ENCODE peak calls at places on chromosomes 11 and 22, in seven cellular contexts. I is ascending aorta, G is IMR-90, C is pancreas, D is A549, N is body of pancreas, S is AG09309. K is an unnamed sample.
A peak's percentile ranks its signal among the peaks of the same experiment; 100 is the strongest.

GRCh38 chr11:60859616-60860250 is 4.0 kb upstream of the PTGDR2 start:
- DNase-seq in S (no peak), C (no peak), D (no peak), N (no peak), G (no peak), I (no peak), K (no peak)

GRCh38 chr11:1121343-1122331 is 36.1 kb upstream of the MUC5AC start:
- DNase-seq in N (no peak), C (no peak), S (no peak), G (peak; percentile 17), I (no peak), D (peak; percentile 20), K (peak; percentile 3)

GRCh38 chr11:107791343-107792048 is 67.1 kb downstream of the SLC35F2 start:
- DNase-seq in C (no peak), G (no peak), I (no peak), D (no peak), N (no peak), S (no peak), K (no peak)

GRCh38 chr11:80417681-80418080 is 976.9 kb upstream of the TENM4 start:
- DNase-seq in N (no peak), D (no peak), I (no peak), C (no peak), S (no peak), G (no peak), K (peak; percentile 7)

GRCh38 chr11:63858628-63859550 is 20.0 kb downstream of the MARK2 start:
- DNase-seq in I (peak; percentile 27), C (no peak), S (no peak), N (no peak), G (peak; percentile 90), D (no peak), K (peak; percentile 82)

GRCh38 chr11:78336877-78337553 is 80.6 kb downstream of the GAB2 start:
- DNase-seq in S (no peak), D (no peak), N (no peak), I (no peak), C (no peak), G (no peak), K (no peak)

GRCh38 chr11:16352707-16353106 is 3.6 kb downstream of the SOX6 start:
- DNase-seq in C (no peak), S (no peak), G (no peak), N (no peak), D (no peak), I (no peak), K (no peak)

GRCh38 chr11:17476317-17477083 is at the start of gene ABCC8:
- DNase-seq in G (no peak), N (no peak), S (no peak), C (no peak), I (no peak), D (no peak), K (no peak)

GRCh38 chr11:132125855-132126841 is 755.7 kb downstream of the NTM start:
- DNase-seq in C (peak; percentile 2), S (no peak), I (no peak), D (no peak), N (no peak), G (peak; percentile 26), K (peak; percentile 33)

GRCh38 chr22:33984741-33985287 is 64.5 kb upstream of the LARGE1 start:
- DNase-seq in G (no peak), N (no peak), I (no peak), D (no peak), S (no peak), C (no peak), K (no peak)

GRCh38 chr22:19816372-19817119 is 38.1 kb downstream of the GNB1L start:
- DNase-seq in N (no peak), D (no peak), G (no peak), C (no peak), I (no peak), S (no peak), K (no peak)

GRCh38 chr22:38347944-38348750 is 30.9 kb upstream of the CSNK1E start:
- DNase-seq in I (no peak), N (no peak), C (no peak), D (no peak), S (no peak), G (peak; percentile 29), K (peak; percentile 42)

GRCh38 chr11:121520243-121521144 is 67.7 kb upstream of the SORL1-AS1 start:
- DNase-seq in C (no peak), S (peak; percentile 39), G (peak; percentile 89), D (no peak), I (no peak), N (no peak), K (peak; percentile 92)

GRCh38 chr22:19478086-19478392 is 954 bp downstream of the UFD1 start:
- DNase-seq in D (no peak), C (no peak), S (no peak), I (no peak), G (no peak), N (no peak), K (no peak)

GRCh38 chr22:19648419-19648929 is 65.8 kb upstream of the SEPTIN5 start:
- DNase-seq in D (no peak), N (no peak), S (no peak), C (no peak), I (no peak), G (no peak), K (no peak)

GRCh38 chr22:30253205-30253852 is 6.8 kb upstream of the LIF start:
- DNase-seq in G (peak; percentile 83), D (peak; percentile 62), S (no peak), C (peak; percentile 66), N (peak; percentile 60), I (no peak), K (peak; percentile 47)

GRCh38 chr11:119706887-119707286 is 22.1 kb downstream of the NECTIN1 start:
- DNase-seq in I (no peak), C (no peak), D (peak; percentile 11), S (no peak), G (no peak), N (no peak), K (no peak)

GRCh38 chr11:96324912-96325311 is 18.1 kb downstream of the MAML2 start:
- DNase-seq in S (no peak), D (no peak), N (no peak), G (peak; percentile 83), C (no peak), I (no peak), K (peak; percentile 64)

GRCh38 chr11:34600339-34601084 is 20.4 kb upstream of the EHF start:
- DNase-seq in S (no peak), I (no peak), N (peak; percentile 74), C (peak; percentile 82), G (peak; percentile 8), D (peak; percentile 84), K (no peak)

GRCh38 chr11:45920531-45921477 is 1.7 kb upstream of the LARGE2 start:
- DNase-seq in I (no peak), C (peak; percentile 8), G (no peak), D (no peak), N (peak; percentile 10), S (no peak), K (no peak)
- H3K4me3 ChIP-seq in I (no peak overlapping the region), C (no peak overlapping the region), G (no peak overlapping the region), D (no peak overlapping the region), N (no peak overlapping the region), S (no peak overlapping the region), K (no peak overlapping the region)

GRCh38 chr11:3052109-3052479 is 5.1 kb downstream of the CARS1 start:
- DNase-seq in G (no peak), N (no peak), S (no peak), C (no peak), I (no peak), D (no peak), K (no peak)

GRCh38 chr11:3050386-3051325 is 6.6 kb downstream of the CARS1 start:
- DNase-seq in D (no peak), I (no peak), C (no peak), G (no peak), S (no peak), N (no peak), K (no peak)

GRCh38 chr11:3047637-3048036 is 9.6 kb downstream of the CARS1 start:
- DNase-seq in G (no peak), D (no peak), I (no peak), N (no peak), C (no peak), S (no peak), K (no peak)

GRCh38 chr11:3051435-3052108 is 5.7 kb downstream of the CARS1 start:
- DNase-seq in I (no peak), G (no peak), N (no peak), C (no peak), D (no peak), S (no peak), K (no peak)

GRCh38 chr11:3049430-3050243 is 7.6 kb downstream of the CARS1 start:
- DNase-seq in S (peak; percentile 92), N (peak; percentile 58), I (peak; percentile 57), C (peak; percentile 67), G (peak; percentile 98), D (peak; percentile 90), K (peak; percentile 96)
- TF ChIP-seq CTCF in S (peak; percentile 64), N (no peak), I (peak; percentile 43), C (no peak), G (peak; percentile 72), D (peak; percentile 16), K (peak; percentile 36)

DNA sequence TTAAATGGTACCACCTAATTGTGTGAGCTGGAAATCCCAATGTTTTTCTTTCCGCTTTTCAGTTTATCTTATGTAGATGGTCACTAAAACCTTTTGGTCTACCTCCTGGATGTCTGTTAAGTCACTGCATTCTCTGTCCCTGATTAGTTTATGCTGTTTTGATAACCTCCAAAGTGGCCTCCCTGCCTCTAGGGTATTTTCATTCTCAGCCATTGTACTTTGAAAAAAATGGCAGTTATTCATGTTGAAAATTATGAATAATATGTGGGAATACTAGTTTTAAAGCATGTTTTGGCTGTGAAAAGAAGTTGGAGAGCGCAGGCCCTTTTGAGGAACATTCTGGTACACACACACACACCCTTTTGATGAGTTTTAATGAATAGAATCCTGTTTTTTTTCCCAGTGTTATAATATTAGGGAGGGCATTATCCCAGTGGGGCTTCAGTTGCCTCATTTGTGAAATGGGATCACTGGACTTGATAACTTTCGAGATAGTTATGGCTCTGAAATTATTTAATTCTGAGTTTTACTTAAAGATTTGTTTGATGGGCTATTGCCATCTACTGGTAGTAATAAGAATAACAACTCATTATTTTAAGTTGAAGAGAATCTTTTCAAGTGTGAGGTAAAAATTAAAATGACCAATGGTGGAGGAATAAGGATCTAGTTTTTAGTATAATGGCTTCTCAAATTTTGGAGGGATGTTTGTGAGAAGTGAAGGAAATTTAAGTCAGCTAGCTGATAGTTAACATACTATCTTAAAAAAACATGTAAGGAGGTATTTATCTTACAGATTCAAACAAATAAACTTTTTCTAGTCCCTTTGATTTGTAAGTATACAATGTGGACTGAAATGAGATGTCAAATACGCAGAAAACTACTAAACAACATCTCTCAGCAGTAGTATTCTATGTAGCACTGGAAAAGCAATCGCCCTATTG is 3.9 kb downstream of the FDX1 start:
- DNase-seq in D (no peak), S (no peak), I (no peak), C (no peak), N (no peak), G (peak; percentile 42), K (peak; percentile 52)
- H3K4me3 ChIP-seq in D (no peak overlapping the region), S (no peak overlapping the region), I (no peak overlapping the region), C (no peak overlapping the region), N (no peak overlapping the region), G (no peak overlapping the region), K (no peak overlapping the region)

DNA sequence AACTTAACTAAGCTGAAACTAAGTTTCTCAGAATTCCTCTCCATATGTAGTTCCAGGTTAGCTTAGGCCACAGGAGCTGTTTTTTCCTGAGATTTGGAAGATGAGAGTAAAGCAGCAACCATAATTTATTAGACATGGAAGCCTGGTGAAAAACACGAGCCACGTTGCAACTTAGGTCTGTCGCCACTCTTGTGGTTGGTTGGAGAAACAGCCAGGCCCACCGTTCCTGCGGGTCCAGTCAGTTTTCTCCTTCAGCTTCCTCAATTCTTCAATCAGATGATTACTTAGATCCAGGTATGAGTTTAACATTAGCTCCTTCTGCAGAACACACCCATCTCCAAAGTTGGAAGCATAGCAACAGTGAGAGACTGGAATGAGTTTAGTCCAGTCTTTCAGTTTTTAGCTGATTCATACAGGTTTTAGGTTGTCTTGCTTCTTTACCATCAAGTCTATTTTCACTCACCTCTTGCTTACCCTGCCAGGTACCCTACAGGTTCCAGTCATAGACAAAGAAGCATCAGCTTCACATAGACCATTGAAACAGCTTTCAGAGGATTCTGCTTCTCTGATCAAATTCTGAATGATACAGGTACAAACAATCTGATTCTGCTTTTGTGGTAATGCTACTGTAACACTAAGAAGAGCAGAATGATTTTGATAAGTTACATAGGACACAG is 18.6 kb downstream of the CASP12 start:
- DNase-seq in S (no peak), C (no peak), I (no peak), D (no peak), G (no peak), N (no peak), K (no peak)
- TF ChIP-seq CTCF in S (no peak), C (no peak), I (no peak), D (no peak), G (no peak), N (no peak), K (no peak)

K was measured in fibroblast of mammary gland.